ENCODE peak calls at places on chromosome 17, in four cellular contexts. S, C, J and Q are unnamed samples.

GRCh38 chr17:29883497-29883896 is 46.5 kb downstream of the SSH2 start:
- DNase-seq in C (no peak), J (no peak), S (no peak), Q (no peak)

GRCh38 chr17:69240201-69240600 is 11.6 kb upstream of the ABCA10 start:
- DNase-seq in J (no peak), S (no peak), C (no peak), Q (no peak)

GRCh38 chr17:79243603-79243990 is 169.0 kb downstream of the ENGASE start:
- DNase-seq in J (no peak), C (no peak), S (no peak), Q (no peak)

GRCh38 chr17:49515196-49515770 is 20.2 kb downstream of the NGFR start:
- DNase-seq in J (no peak), C (peak), S (peak), Q (no peak)

GRCh38 chr17:58320570-58321323 is 7.8 kb downstream of the TSPOAP1 start:
- DNase-seq in J (no peak), C (no peak), S (no peak), Q (peak)

GRCh38 chr17:34542700-34543336 is 36.6 kb upstream of the TMEM132E start:
- DNase-seq in C (peak), J (no peak), S (peak), Q (peak)

GRCh38 chr17:82837586-82838320 is 2.1 kb downstream of the ZNF750 start:
- DNase-seq in S (peak), C (no peak), J (no peak), Q (no peak)

GRCh38 chr17:68509151-68510057 is 2.8 kb upstream of the PRKAR1A start:
- DNase-seq in C (no peak), S (peak), J (no peak), Q (no peak)

GRCh38 chr17:65362826-65363225 is 198.6 kb downstream of the AXIN2 start:
- DNase-seq in C (peak), S (no peak), J (no peak), Q (no peak)

GRCh38 chr17:74799097-74799496 is 23.0 kb upstream of the NAT9 start:
- DNase-seq in S (no peak), C (no peak), J (no peak), Q (no peak)

GRCh38 chr17:81556863-81557262 is 4.7 kb upstream of the FAAP100 start:
- DNase-seq in C (no peak), S (peak), J (no peak), Q (no peak)

GRCh38 chr17:76414334-76415295 is 30.2 kb downstream of the SPHK1 start:
- DNase-seq in J (no peak), C (peak), S (no peak), Q (no peak)

GRCh38 chr17:2963332-2964027 is 99.9 kb downstream of the OR1D5 start:
- DNase-seq in C (no peak), J (no peak), S (no peak), Q (peak)

GRCh38 chr17:73387746-73388577 is 76.2 kb upstream of the CDC42EP4 start:
- DNase-seq in S (no peak), J (no peak), C (peak), Q (no peak)

GRCh38 chr17:27206447-27206846 is 87.5 kb upstream of the WSB1 start:
- DNase-seq in S (peak), C (no peak), J (no peak), Q (no peak)

GRCh38 chr17:38879878-38880727 is 10.2 kb downstream of the LASP1 start:
- DNase-seq in C (peak), S (no peak), J (no peak), Q (no peak)

GRCh38 chr17:2844386-2844785 is 48.1 kb downstream of the RAP1GAP2 start:
- DNase-seq in J (no peak), C (no peak), S (no peak), Q (no peak)

GRCh38 chr17:7618608-7619007 is 3.9 kb upstream of the FXR2 start:
- DNase-seq in J (no peak), C (no peak), S (no peak), Q (no peak)

GRCh38 chr17:63029520-63029919 is 63.5 kb downstream of the TANC2 start:
- DNase-seq in J (no peak), C (peak), S (no peak), Q (no peak)

GRCh38 chr17:62791235-62792121 is 16.6 kb downstream of the MARCHF10 start:
- DNase-seq in S (no peak), J (no peak), C (peak), Q (no peak)

GRCh38 chr17:29931253-29931932 is 1.4 kb upstream of the SSH2 start:
- DNase-seq in C (peak), J (no peak), S (peak), Q (peak)

GRCh38 chr17:9332164-9332527 is 243.5 kb downstream of the STX8 start:
- DNase-seq in C (no peak), S (no peak), J (no peak), Q (no peak)